ENCODE peak calls at places on chromosomes 4 and X, in six cellular contexts. C is heart left ventricle; R is psoas muscle; O is brain microvascular endothelial cell; K is CD8-positive, alpha-beta T cell; P is uterus. V is an unnamed sample.

GRCh38 chrX:109475174-109475891 is 6.6 kb downstream of the GUCY2F start:
- DNase-seq in O (peak), K (no peak), R (no peak), C (peak), P (peak), V (peak)

GRCh38 chr4:8840006-8840793 is 31.4 kb downstream of the HMX1 start:
- DNase-seq in O (no peak), R (peak), P (no peak), C (peak), K (no peak), V (no peak)

GRCh38 chrX:31988975-31989374 is 917.1 kb upstream of the FTHL17 start:
- DNase-seq in R (no peak), K (no peak), C (no peak), O (no peak), P (no peak), V (no peak)

GRCh38 chr4:177356191-177356590 is 46.5 kb downstream of the NEIL3 start:
- DNase-seq in K (no peak), P (no peak), R (no peak), C (no peak), O (no peak), V (peak)

GRCh38 chrX:24890677-24891076 is 125.1 kb downstream of the ARX start:
- DNase-seq in R (no peak), O (no peak), C (no peak), K (no peak), P (no peak), V (no peak)

GRCh38 chrX:1491851-1492349 is 39.2 kb upstream of the ASMTL start:
- DNase-seq in C (no peak), O (peak), P (no peak), K (no peak), R (no peak), V (no peak)

GRCh38 chr4:94127707-94128328 is 79.8 kb upstream of the SMARCAD1 start:
- DNase-seq in C (no peak), R (no peak), K (no peak), P (no peak), O (no peak), V (no peak)

GRCh38 chr4:68581382-68582338 is 5.5 kb upstream of the UGT2B17 start:
- DNase-seq in C (no peak), O (no peak), R (no peak), K (no peak), P (no peak), V (no peak)

GRCh38 chrX:8820910-8821527 is 19.8 kb upstream of the FAM9A start:
- DNase-seq in P (no peak), R (no peak), C (no peak), O (no peak), K (no peak), V (no peak)

GRCh38 chr4:117093581-117093980 is 8.2 kb upstream of the TRAM1L1 start:
- DNase-seq in R (no peak), K (no peak), O (peak), C (no peak), P (no peak), V (peak)

GRCh38 chrX:22952011-22952410 is 47.7 kb upstream of the DDX53 start:
- DNase-seq in K (no peak), O (peak), R (no peak), P (no peak), C (no peak), V (peak)

GRCh38 chr4:181971973-181972372 is 271.2 kb upstream of the TENM3 start:
- DNase-seq in O (no peak), K (no peak), P (no peak), R (no peak), C (no peak), V (peak)

GRCh38 chr4:2048831-2049230 is 10.3 kb upstream of the NAT8L start:
- DNase-seq in R (no peak), O (no peak), K (no peak), P (no peak), C (no peak), V (no peak)

GRCh38 chr4:101000496-101000895 is 346.8 kb downstream of the PPP3CA start:
- DNase-seq in P (no peak), K (no peak), R (no peak), C (no peak), O (no peak), V (no peak)

DNA sequence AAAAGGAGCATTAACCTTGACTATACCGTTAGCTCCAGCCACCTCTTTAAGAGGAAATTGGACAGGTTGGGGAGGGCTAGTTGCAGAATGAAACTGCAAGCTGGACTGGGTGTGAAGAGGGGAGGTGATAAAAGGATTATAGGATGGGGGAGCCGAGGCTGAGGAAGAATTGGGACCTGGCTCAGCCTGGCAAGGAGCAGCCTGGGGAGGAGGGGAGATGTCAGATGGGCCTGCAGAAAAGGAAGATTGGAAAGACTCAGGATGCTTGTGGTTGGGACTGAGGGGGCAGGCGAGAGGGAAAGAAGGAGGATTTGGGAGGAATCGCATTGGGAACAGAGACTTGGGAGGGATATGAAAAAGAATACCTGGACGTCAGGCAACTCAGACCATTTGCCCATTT is 351.7 kb downstream of the PPP3CA start:
- DNase-seq in K (no peak), C (no peak), P (no peak), O (no peak), R (no peak), V (no peak)
- H3K4me3 ChIP-seq in K (no peak), C (no peak), P (no peak), O (no peak), R (no peak), V (no peak)

DNA sequence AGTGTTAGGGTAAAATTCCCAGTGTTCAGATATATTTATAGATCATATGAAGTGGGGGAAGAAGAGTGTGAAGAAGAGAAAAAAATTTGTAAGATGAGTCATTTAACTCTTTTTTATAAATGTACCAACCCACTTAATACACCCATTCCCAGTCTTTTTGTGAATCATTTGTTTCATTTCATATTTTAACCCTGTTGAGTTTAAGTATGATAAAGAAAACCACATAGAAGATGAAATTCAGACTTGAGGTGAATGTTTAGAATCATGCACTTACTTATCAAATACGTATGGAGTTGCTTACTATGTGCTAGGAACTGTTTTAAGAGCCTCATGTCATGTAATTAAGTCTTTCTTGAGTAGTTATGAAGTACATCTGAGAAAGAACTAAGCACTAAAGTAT is 56.6 kb upstream of the DAPP1 start:
- DNase-seq in C (no peak), P (no peak), R (no peak), K (no peak), O (no peak), V (no peak)
- TF ChIP-seq CTCF in C (no peak), P (no peak), R (no peak), K (no peak), O (no peak), V (no peak)

DNA sequence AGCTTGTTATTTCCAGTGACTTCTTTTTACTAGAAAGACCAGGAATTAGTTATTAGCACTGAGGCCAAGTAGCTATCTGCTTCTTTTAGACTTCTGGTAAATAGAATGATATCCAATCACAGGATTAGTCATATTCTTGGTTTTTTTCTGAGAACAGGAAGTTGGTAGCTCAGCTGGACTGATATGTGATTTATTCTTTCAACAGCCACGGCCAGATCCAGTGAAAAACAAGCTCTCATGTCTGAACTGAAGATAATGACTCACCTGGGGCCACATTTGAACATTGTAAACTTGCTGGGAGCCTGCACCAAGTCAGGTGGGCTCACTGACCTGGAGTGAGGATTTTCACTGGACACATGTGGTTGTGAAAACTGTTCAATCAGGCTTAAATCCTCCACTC is 48.6 kb downstream of the PDGFRA start:
- DNase-seq in P (peak), K (no peak), R (no peak), O (peak), C (no peak), V (peak)
- H3K4me3 ChIP-seq in P (no peak), K (no peak), R (no peak), O (no peak), C (no peak), V (no peak)

GRCh38 chrX:20215565-20215964 is 51.1 kb downstream of the RPS6KA3 start:
- DNase-seq in O (no peak), K (no peak), R (no peak), C (no peak), P (no peak), V (no peak)

GRCh38 chrX:20217279-20217678 is 49.4 kb downstream of the RPS6KA3 start:
- DNase-seq in O (peak), C (no peak), K (no peak), R (no peak), P (no peak), V (peak)

GRCh38 chrX:20217906-20218305 is 48.8 kb downstream of the RPS6KA3 start:
- DNase-seq in O (no peak), K (no peak), P (no peak), C (no peak), R (no peak), V (no peak)

GRCh38 chrX:20221902-20222301 is 44.8 kb downstream of the RPS6KA3 start:
- DNase-seq in P (no peak), O (no peak), R (no peak), K (no peak), C (no peak), V (peak)

GRCh38 chrX:20218809-20219505 is 47.8 kb downstream of the RPS6KA3 start:
- DNase-seq in P (peak), K (no peak), R (no peak), O (no peak), C (peak), V (no peak)
- TF ChIP-seq CTCF in P (no peak), K (no peak), R (peak), O (no peak), C (peak), V (no peak)

V was measured in foreskin fibroblast.